ENCODE peak calls at places on chromosomes 3 and 15, in eight cellular contexts. One of them, this sample, is unnamed.

GRCh38 chr3:161977850-161978249 is 481.2 kb downstream of the OTOL1 start:
- DNase-seq in psoas muscle: no peak
- DNase-seq in AG10803: no peak
- DNase-seq in CD4-positive, alpha-beta T cell: no peak
- DNase-seq in fibroblast of lung: no peak
- DNase-seq in AG04450: no peak
- DNase-seq in right atrium auricular region: no peak
- DNase-seq in cardiac muscle cell: no peak
- DNase-seq in this sample: no peak

GRCh38 chr3:162136136-162136535 is 639.5 kb downstream of the OTOL1 start:
- DNase-seq in psoas muscle: no peak
- DNase-seq in AG10803: no peak
- DNase-seq in CD4-positive, alpha-beta T cell: no peak
- DNase-seq in fibroblast of lung: no peak
- DNase-seq in AG04450: no peak
- DNase-seq in right atrium auricular region: no peak
- DNase-seq in cardiac muscle cell: peak
- DNase-seq in this sample: no peak

GRCh38 chr15:44719293-44719999 is 8.1 kb downstream of the B2M start:
- DNase-seq in psoas muscle: no peak
- DNase-seq in AG10803: no peak
- DNase-seq in CD4-positive, alpha-beta T cell: peak
- DNase-seq in fibroblast of lung: peak
- DNase-seq in AG04450: no peak
- DNase-seq in right atrium auricular region: no peak
- DNase-seq in cardiac muscle cell: no peak
- DNase-seq in this sample: no peak

GRCh38 chr3:14304101-14305045 is 98.0 kb upstream of the SLC6A6 start:
- DNase-seq in psoas muscle: no peak
- DNase-seq in AG10803: no peak
- DNase-seq in CD4-positive, alpha-beta T cell: no peak
- DNase-seq in fibroblast of lung: no peak
- DNase-seq in AG04450: no peak
- DNase-seq in right atrium auricular region: no peak
- DNase-seq in cardiac muscle cell: no peak
- DNase-seq in this sample: no peak

GRCh38 chr15:56243774-56244236 is at the start of gene RFX7:
- DNase-seq in psoas muscle: peak
- DNase-seq in AG10803: peak
- DNase-seq in CD4-positive, alpha-beta T cell: peak
- DNase-seq in fibroblast of lung: peak
- DNase-seq in AG04450: peak
- DNase-seq in right atrium auricular region: peak
- DNase-seq in cardiac muscle cell: peak
- DNase-seq in this sample: peak

GRCh38 chr3:158560979-158561378 is 10.0 kb upstream of the MLF1 start:
- DNase-seq in psoas muscle: no peak
- DNase-seq in AG10803: no peak
- DNase-seq in CD4-positive, alpha-beta T cell: no peak
- DNase-seq in fibroblast of lung: no peak
- DNase-seq in AG04450: no peak
- DNase-seq in right atrium auricular region: no peak
- DNase-seq in cardiac muscle cell: peak
- DNase-seq in this sample: no peak

GRCh38 chr15:64354683-64355558 is 1.1 kb downstream of the CSNK1G1 start:
- DNase-seq in psoas muscle: no peak
- DNase-seq in AG10803: no peak
- DNase-seq in CD4-positive, alpha-beta T cell: no peak
- DNase-seq in fibroblast of lung: no peak
- DNase-seq in AG04450: no peak
- DNase-seq in right atrium auricular region: no peak
- DNase-seq in cardiac muscle cell: no peak
- DNase-seq in this sample: no peak

GRCh38 chr3:78255403-78255802 is 1215.5 kb downstream of the ROBO2 start:
- DNase-seq in psoas muscle: no peak
- DNase-seq in AG10803: peak
- DNase-seq in CD4-positive, alpha-beta T cell: no peak
- DNase-seq in fibroblast of lung: peak
- DNase-seq in AG04450: peak
- DNase-seq in right atrium auricular region: no peak
- DNase-seq in cardiac muscle cell: no peak
- DNase-seq in this sample: no peak

GRCh38 chr15:78950343-78950742 is 5.5 kb upstream of the CTSH start:
- DNase-seq in psoas muscle: no peak
- DNase-seq in AG10803: no peak
- DNase-seq in CD4-positive, alpha-beta T cell: no peak
- DNase-seq in fibroblast of lung: no peak
- DNase-seq in AG04450: no peak
- DNase-seq in right atrium auricular region: no peak
- DNase-seq in cardiac muscle cell: no peak
- DNase-seq in this sample: no peak

GRCh38 chr15:78947506-78947905 is 2.7 kb upstream of the CTSH start:
- DNase-seq in psoas muscle: no peak
- DNase-seq in AG10803: no peak
- DNase-seq in CD4-positive, alpha-beta T cell: no peak
- DNase-seq in fibroblast of lung: no peak
- DNase-seq in AG04450: no peak
- DNase-seq in right atrium auricular region: no peak
- DNase-seq in cardiac muscle cell: no peak
- DNase-seq in this sample: no peak

GRCh38 chr15:78949461-78949860 is 4.6 kb upstream of the CTSH start:
- DNase-seq in psoas muscle: no peak
- DNase-seq in AG10803: no peak
- DNase-seq in CD4-positive, alpha-beta T cell: no peak
- DNase-seq in fibroblast of lung: no peak
- DNase-seq in AG04450: no peak
- DNase-seq in right atrium auricular region: no peak
- DNase-seq in cardiac muscle cell: no peak
- DNase-seq in this sample: no peak

GRCh38 chr15:78951841-78952238 is 7.0 kb upstream of the CTSH start:
- DNase-seq in psoas muscle: no peak
- DNase-seq in AG10803: no peak
- DNase-seq in CD4-positive, alpha-beta T cell: no peak
- DNase-seq in fibroblast of lung: peak
- DNase-seq in AG04450: no peak
- DNase-seq in right atrium auricular region: no peak
- DNase-seq in cardiac muscle cell: no peak
- DNase-seq in this sample: no peak

GRCh38 chr15:78950906-78951840 is 6.3 kb upstream of the CTSH start:
- DNase-seq in psoas muscle: no peak
- DNase-seq in AG10803: peak
- DNase-seq in CD4-positive, alpha-beta T cell: no peak
- DNase-seq in fibroblast of lung: peak
- DNase-seq in AG04450: peak
- DNase-seq in right atrium auricular region: no peak
- DNase-seq in cardiac muscle cell: no peak
- DNase-seq in this sample: no peak
- TF ChIP-seq CTCF in psoas muscle: no peak
- TF ChIP-seq CTCF in AG10803: peak
- TF ChIP-seq CTCF in CD4-positive, alpha-beta T cell: no peak
- TF ChIP-seq CTCF in fibroblast of lung: peak
- TF ChIP-seq CTCF in AG04450: peak
- TF ChIP-seq CTCF in right atrium auricular region: no peak
- TF ChIP-seq CTCF in cardiac muscle cell: peak
- TF ChIP-seq CTCF in this sample: no peak

DNA sequence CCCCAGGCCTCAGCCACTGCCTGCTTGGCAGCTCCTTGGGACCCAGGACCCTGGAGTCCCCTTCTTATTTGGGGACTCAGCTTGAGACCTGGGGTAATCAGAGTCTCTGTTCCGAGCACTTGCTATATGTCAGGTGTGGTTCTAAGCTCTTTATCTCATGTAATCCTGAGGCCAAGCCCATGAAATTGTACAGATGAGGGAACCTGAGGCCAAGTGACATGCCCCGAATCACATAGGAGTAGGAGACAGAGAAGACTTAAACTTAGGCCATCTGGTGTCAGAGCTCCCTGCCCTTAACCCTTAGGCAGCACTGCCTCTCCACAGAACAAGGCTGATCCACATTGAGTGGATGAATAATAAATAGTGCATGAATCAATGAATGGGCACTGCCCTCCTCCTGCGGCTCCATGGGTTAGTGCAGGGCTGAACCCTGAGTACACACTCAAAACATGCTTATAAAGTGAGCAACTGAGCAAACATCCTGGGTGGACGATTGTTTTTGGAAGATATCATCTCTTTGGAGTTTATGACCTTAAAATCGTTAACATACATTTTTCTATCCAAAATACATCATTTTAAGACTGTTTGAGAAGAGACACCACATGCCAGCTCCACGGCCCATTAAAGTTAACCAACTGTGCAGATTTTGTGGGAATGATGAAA is 33.2 kb upstream of the IQSEC1 start:
- DNase-seq in psoas muscle: no peak
- DNase-seq in AG10803: no peak
- DNase-seq in CD4-positive, alpha-beta T cell: no peak
- DNase-seq in fibroblast of lung: no peak
- DNase-seq in AG04450: no peak
- DNase-seq in right atrium auricular region: no peak
- DNase-seq in cardiac muscle cell: no peak
- DNase-seq in this sample: no peak
- TF ChIP-seq CTCF in psoas muscle: no peak
- TF ChIP-seq CTCF in AG10803: no peak
- TF ChIP-seq CTCF in CD4-positive, alpha-beta T cell: no peak
- TF ChIP-seq CTCF in fibroblast of lung: no peak
- TF ChIP-seq CTCF in AG04450: no peak
- TF ChIP-seq CTCF in right atrium auricular region: no peak
- TF ChIP-seq CTCF in cardiac muscle cell: no peak
- TF ChIP-seq CTCF in this sample: no peak

DNA sequence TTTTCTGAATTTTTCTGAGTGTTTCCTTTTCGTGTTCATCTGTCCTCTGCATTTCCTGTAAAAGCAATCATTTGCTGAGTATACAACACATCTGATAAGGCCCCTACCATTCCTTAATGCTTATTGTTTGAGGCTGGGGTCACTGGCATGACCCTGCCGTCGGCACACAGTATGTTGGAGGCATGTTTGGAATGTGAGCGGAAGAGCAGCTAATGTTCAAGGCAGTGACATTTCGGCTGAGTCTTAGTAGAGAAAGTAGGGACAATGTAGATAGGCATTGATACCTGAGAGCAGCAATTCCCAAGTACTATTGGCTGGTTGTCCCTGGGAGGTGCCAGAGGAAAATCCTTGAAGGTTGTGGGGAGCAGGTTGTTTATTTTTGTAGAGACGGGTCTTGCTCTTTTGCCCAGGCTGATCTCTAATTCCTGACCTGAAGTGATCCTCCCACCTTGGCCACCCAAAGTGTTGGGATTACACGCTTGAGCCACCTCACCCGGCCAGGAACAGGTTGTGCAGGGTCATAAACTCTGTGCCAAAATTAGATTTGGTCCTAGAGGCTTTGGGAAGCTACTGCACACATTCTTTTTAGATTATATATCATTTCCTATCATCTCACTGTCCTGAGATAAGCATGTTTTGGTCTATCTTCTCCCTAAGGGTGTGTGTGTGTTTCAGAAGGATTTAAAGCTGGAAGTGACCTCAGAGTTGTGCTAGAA is 13.5 kb downstream of the PTPN23 start:
- DNase-seq in psoas muscle: no peak
- DNase-seq in AG10803: no peak
- DNase-seq in CD4-positive, alpha-beta T cell: no peak
- DNase-seq in fibroblast of lung: peak
- DNase-seq in AG04450: no peak
- DNase-seq in right atrium auricular region: no peak
- DNase-seq in cardiac muscle cell: peak
- DNase-seq in this sample: no peak
- TF ChIP-seq CTCF in psoas muscle: no peak
- TF ChIP-seq CTCF in AG10803: no peak
- TF ChIP-seq CTCF in CD4-positive, alpha-beta T cell: no peak
- TF ChIP-seq CTCF in fibroblast of lung: no peak
- TF ChIP-seq CTCF in AG04450: no peak
- TF ChIP-seq CTCF in right atrium auricular region: no peak
- TF ChIP-seq CTCF in cardiac muscle cell: no peak
- TF ChIP-seq CTCF in this sample: no peak

GRCh38 chr15:82663186-82663600 is 16.0 kb upstream of the CPEB1 start:
- DNase-seq in psoas muscle: peak
- DNase-seq in AG10803: peak
- DNase-seq in CD4-positive, alpha-beta T cell: peak
- DNase-seq in fibroblast of lung: peak
- DNase-seq in AG04450: no peak
- DNase-seq in right atrium auricular region: no peak
- DNase-seq in cardiac muscle cell: peak
- DNase-seq in this sample: no peak
- TF ChIP-seq CTCF in psoas muscle: no peak
- TF ChIP-seq CTCF in AG10803: no peak
- TF ChIP-seq CTCF in CD4-positive, alpha-beta T cell: no peak
- TF ChIP-seq CTCF in fibroblast of lung: no peak
- TF ChIP-seq CTCF in AG04450: no peak
- TF ChIP-seq CTCF in right atrium auricular region: no peak
- TF ChIP-seq CTCF in cardiac muscle cell: no peak
- TF ChIP-seq CTCF in this sample: no peak

GRCh38 chr3:107596639-107597038 is 73.9 kb downstream of the BBX start:
- DNase-seq in psoas muscle: no peak
- DNase-seq in AG10803: no peak
- DNase-seq in CD4-positive, alpha-beta T cell: no peak
- DNase-seq in fibroblast of lung: no peak
- DNase-seq in AG04450: no peak
- DNase-seq in right atrium auricular region: no peak
- DNase-seq in cardiac muscle cell: no peak
- DNase-seq in this sample: no peak

GRCh38 chr3:107599755-107600122 is 77.0 kb downstream of the BBX start:
- DNase-seq in psoas muscle: no peak
- DNase-seq in AG10803: no peak
- DNase-seq in CD4-positive, alpha-beta T cell: no peak
- DNase-seq in fibroblast of lung: peak
- DNase-seq in AG04450: no peak
- DNase-seq in right atrium auricular region: no peak
- DNase-seq in cardiac muscle cell: no peak
- DNase-seq in this sample: no peak

GRCh38 chr3:107604057-107604802 is 81.5 kb downstream of the BBX start:
- DNase-seq in psoas muscle: no peak
- DNase-seq in AG10803: peak
- DNase-seq in CD4-positive, alpha-beta T cell: no peak
- DNase-seq in fibroblast of lung: peak
- DNase-seq in AG04450: peak
- DNase-seq in right atrium auricular region: no peak
- DNase-seq in cardiac muscle cell: no peak
- DNase-seq in this sample: no peak

GRCh38 chr3:107598926-107599754 is 76.4 kb downstream of the BBX start:
- DNase-seq in psoas muscle: peak
- DNase-seq in AG10803: peak
- DNase-seq in CD4-positive, alpha-beta T cell: peak
- DNase-seq in fibroblast of lung: peak
- DNase-seq in AG04450: no peak
- DNase-seq in right atrium auricular region: no peak
- DNase-seq in cardiac muscle cell: peak
- DNase-seq in this sample: no peak

DNA sequence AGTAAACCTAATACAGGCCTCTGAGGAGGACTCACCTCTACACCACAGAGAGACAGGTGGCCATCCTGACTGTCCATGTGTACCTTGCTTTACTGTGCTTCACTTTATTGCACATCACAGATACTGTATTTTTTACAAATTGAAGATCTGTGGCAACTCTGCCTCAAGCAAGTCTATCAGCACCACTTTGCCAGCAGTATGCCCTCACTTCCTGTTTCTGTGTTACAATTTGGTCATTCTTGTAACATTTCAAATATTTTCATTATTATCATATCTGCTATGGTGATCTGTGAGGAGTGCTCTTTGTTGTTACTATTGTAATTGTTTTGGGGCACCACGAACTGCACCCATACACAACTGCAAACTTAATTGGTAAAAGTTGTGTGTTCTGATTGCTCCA is 78.0 kb downstream of the BBX start:
- DNase-seq in psoas muscle: no peak
- DNase-seq in AG10803: peak
- DNase-seq in CD4-positive, alpha-beta T cell: no peak
- DNase-seq in fibroblast of lung: peak
- DNase-seq in AG04450: no peak
- DNase-seq in right atrium auricular region: no peak
- DNase-seq in cardiac muscle cell: no peak
- DNase-seq in this sample: no peak
- TF ChIP-seq CTCF in psoas muscle: no peak
- TF ChIP-seq CTCF in AG10803: no peak
- TF ChIP-seq CTCF in CD4-positive, alpha-beta T cell: no peak
- TF ChIP-seq CTCF in fibroblast of lung: no peak
- TF ChIP-seq CTCF in AG04450: no peak
- TF ChIP-seq CTCF in right atrium auricular region: no peak
- TF ChIP-seq CTCF in cardiac muscle cell: no peak
- TF ChIP-seq CTCF in this sample: no peak